ENCODE peak calls at places on chromosome 7, in six cellular contexts. One of them, this sample, is unnamed.

GRCh38 chr7:91436655-91437054 is 172.4 kb downstream of the FZD1 start:
- DNase-seq in T follicular helper cell: no peak
- DNase-seq in mammary epithelial cell: no peak
- DNase-seq in hippocampal formation: no peak
- DNase-seq in H4: no peak
- DNase-seq in HT-29: no peak
- DNase-seq in this sample: no peak

GRCh38 chr7:130923930-130924329 is 189.9 kb upstream of the KLF14 start:
- DNase-seq in T follicular helper cell: no peak
- DNase-seq in HT-29: peak
- DNase-seq in mammary epithelial cell: no peak
- DNase-seq in hippocampal formation: no peak
- DNase-seq in H4: no peak
- DNase-seq in this sample: no peak

GRCh38 chr7:116443101-116443523 is 56.4 kb upstream of the CAV2 start:
- DNase-seq in hippocampal formation: no peak
- DNase-seq in HT-29: peak
- DNase-seq in H4: peak
- DNase-seq in mammary epithelial cell: peak
- DNase-seq in T follicular helper cell: no peak
- DNase-seq in this sample: no peak

GRCh38 chr7:155850730-155851678 is 38.7 kb upstream of the SHH start:
- DNase-seq in T follicular helper cell: no peak
- DNase-seq in HT-29: no peak
- DNase-seq in H4: no peak
- DNase-seq in hippocampal formation: no peak
- DNase-seq in mammary epithelial cell: no peak
- DNase-seq in this sample: no peak

GRCh38 chr7:20153567-20153966 is 63.6 kb downstream of the MACC1 start:
- DNase-seq in HT-29: no peak
- DNase-seq in mammary epithelial cell: no peak
- DNase-seq in H4: no peak
- DNase-seq in hippocampal formation: no peak
- DNase-seq in T follicular helper cell: no peak
- DNase-seq in this sample: no peak

GRCh38 chr7:153389261-153389660 is 629.7 kb downstream of the ACTR3B start:
- DNase-seq in mammary epithelial cell: peak
- DNase-seq in H4: no peak
- DNase-seq in hippocampal formation: no peak
- DNase-seq in HT-29: no peak
- DNase-seq in T follicular helper cell: no peak
- DNase-seq in this sample: no peak

GRCh38 chr7:158249692-158250091 is 337.9 kb downstream of the PTPRN2 start:
- DNase-seq in H4: no peak
- DNase-seq in HT-29: no peak
- DNase-seq in hippocampal formation: no peak
- DNase-seq in mammary epithelial cell: no peak
- DNase-seq in T follicular helper cell: no peak
- DNase-seq in this sample: no peak

GRCh38 chr7:55052081-55052480 is 33.3 kb downstream of the EGFR start:
- DNase-seq in mammary epithelial cell: peak
- DNase-seq in HT-29: no peak
- DNase-seq in T follicular helper cell: no peak
- DNase-seq in H4: no peak
- DNase-seq in hippocampal formation: no peak
- DNase-seq in this sample: no peak

GRCh38 chr7:153091477-153091876 is 331.9 kb downstream of the ACTR3B start:
- DNase-seq in HT-29: no peak
- DNase-seq in H4: no peak
- DNase-seq in T follicular helper cell: no peak
- DNase-seq in mammary epithelial cell: no peak
- DNase-seq in hippocampal formation: no peak
- DNase-seq in this sample: no peak

GRCh38 chr7:129144834-129145668 is 544 bp downstream of the TSPAN33 start:
- DNase-seq in mammary epithelial cell: no peak
- DNase-seq in hippocampal formation: no peak
- DNase-seq in HT-29: no peak
- DNase-seq in T follicular helper cell: peak
- DNase-seq in H4: no peak
- DNase-seq in this sample: no peak